ENCODE peak calls at places on chromosomes 7 and 10, in five cellular contexts. S is stimulated activated CD4-positive, alpha-beta T cell treated with anti-CD3 and anti-CD28 coated beads, TNF-alpha, amount 100 ng/mL, for 48 hours; M is upper lobe of right lung; L is stimulated activated CD8-positive, alpha-beta memory T cell treated with anti-CD3 and anti-CD28 coated beads, Interleukin-2, amount 100 ng/mL, for 1 hour; P is ELR. Y is an unnamed sample.

GRCh38 chr10:79383974-79384606 is 36.8 kb downstream of the PPIF start:
- DNase-seq in M (peak; percentile 60), S (no peak), P (no peak), L (no peak), Y (no peak)

GRCh38 chr7:143909863-143910262 is 7.9 kb upstream of the TCAF1 start:
- DNase-seq in M (no peak), L (no peak), S (no peak), P (no peak), Y (no peak)

GRCh38 chr7:101733713-101734475 is 83.5 kb upstream of the CUX1 start:
- DNase-seq in P (peak; percentile 26), L (no peak), S (no peak), M (peak; percentile 84), Y (no peak)

GRCh38 chr7:67918158-67918557 is 921.5 kb downstream of the TYW1 start:
- DNase-seq in M (no peak), P (no peak), S (no peak), L (no peak), Y (no peak)

GRCh38 chr7:90788057-90788456 is 191.9 kb downstream of the CDK14 start:
- DNase-seq in L (no peak), P (no peak), S (no peak), M (no peak), Y (no peak)

GRCh38 chr10:118568327-118568848 is 27.1 kb downstream of the PRLHR start:
- DNase-seq in M (no peak), S (no peak), P (peak; percentile 74), L (peak; percentile 22), Y (peak; percentile 29)

GRCh38 chr7:74525881-74526280 is 72.2 kb downstream of the GTF2IRD1 start:
- DNase-seq in M (no peak), L (no peak), P (no peak), S (no peak), Y (no peak)

GRCh38 chr7:150356265-150356897 is 12.2 kb upstream of the REPIN1 start:
- DNase-seq in P (peak; percentile 49), S (no peak), M (peak; percentile 12), L (no peak), Y (no peak)

GRCh38 chr10:5165738-5166137 is 19.2 kb downstream of the AKR1C8 start:
- DNase-seq in M (no peak), P (peak; percentile 14), L (no peak), S (no peak), Y (no peak)

GRCh38 chr10:113045155-113046055 is 95.4 kb downstream of the TCF7L2 start:
- DNase-seq in M (peak; percentile 71), P (peak; percentile 91), L (no peak), S (no peak), Y (no peak)

GRCh38 chr10:93968452-93969044 is 25.2 kb upstream of the PLCE1 start:
- DNase-seq in M (no peak), L (no peak), P (no peak), S (no peak), Y (no peak)

GRCh38 chr10:22010973-22011408 is 7.5 kb upstream of the DNAJC1 start:
- DNase-seq in M (no peak), L (no peak), P (peak; percentile 59), S (no peak), Y (no peak)

GRCh38 chr7:129859188-129859587 is 93.6 kb downstream of the UBE2H start:
- DNase-seq in L (no peak), S (no peak), M (no peak), P (no peak), Y (no peak)

GRCh38 chr10:8254350-8254749 is 199.9 kb downstream of the GATA3 start:
- DNase-seq in L (no peak), M (no peak), P (no peak), S (no peak), Y (no peak)

GRCh38 chr7:22464299-22464698 is 35.7 kb downstream of the STEAP1B start:
- DNase-seq in S (no peak), L (no peak), M (no peak), P (no peak), Y (no peak)

GRCh38 chr7:22348379-22348778 is 8.6 kb downstream of the RAPGEF5 start:
- DNase-seq in L (no peak), P (no peak), S (no peak), M (no peak), Y (no peak)

GRCh38 chr10:24462889-24463552 is 254.1 kb downstream of the KIAA1217 start:
- DNase-seq in P (peak; percentile 64), M (no peak), S (no peak), L (no peak), Y (no peak)

GRCh38 chr7:149884541-149884940 is 10.8 kb downstream of the ATP6V0E2 start:
- DNase-seq in P (no peak), S (no peak), L (no peak), M (no peak), Y (no peak)

GRCh38 chr7:84258628-84259027 is 64.0 kb upstream of the SEMA3A start:
- DNase-seq in L (no peak), M (no peak), S (no peak), P (peak; percentile 6), Y (no peak)

GRCh38 chr7:157475095-157475494 is 138.3 kb downstream of the DNAJB6 start:
- DNase-seq in S (no peak), L (no peak), P (no peak), M (no peak), Y (no peak)

GRCh38 chr7:111752022-111752582 is 189.8 kb upstream of the IMMP2L start:
- DNase-seq in M (peak; percentile 73), S (peak; percentile 30), L (peak; percentile 20), P (peak; percentile 74), Y (peak; percentile 15)

GRCh38 chr10:106652279-106652678 is 512.2 kb downstream of the SORCS1 start:
- DNase-seq in P (no peak), M (no peak), L (no peak), S (no peak), Y (no peak)

GRCh38 chr10:61835069-61835908 is 66.2 kb upstream of the ARID5B start:
- DNase-seq in P (peak; percentile 78), M (no peak), S (no peak), L (no peak), Y (no peak)

Y was measured in GM18507.